ENCODE peak calls at places on chromosomes 4 and X, in ten cellular contexts. C is hepatocyte, T is endodermal cell, U is fibroblast of mammary gland, K is OCI-LY7, Q is astrocyte of the spinal cord, A is fibroblast of villous mesenchyme, S is left ventricle myocardium inferior, O is GM13977, F is nephron progenitor cell. P is an unnamed sample.

GRCh38 chrX:44036336-44036735 is 63.1 kb upstream of the NDP start:
- DNase-seq in C (no peak), T (no peak), U (peak), K (no peak), Q (peak), A (peak), S (no peak), O (no peak), F (no peak), P (no peak)

GRCh38 chr4:148007303-148007702 is 275.4 kb downstream of the ARHGAP10 start:
- DNase-seq in C (peak), T (no peak), U (peak), K (no peak), Q (peak), A (peak), S (no peak), O (no peak), F (no peak), P (no peak)

GRCh38 chrX:46922601-46923000 is 10.4 kb downstream of the JADE3 start:
- DNase-seq in C (no peak), T (no peak), U (no peak), K (no peak), Q (no peak), A (no peak), S (no peak), O (no peak), F (no peak), P (no peak)

GRCh38 chr4:113588895-113589668 is 172.5 kb downstream of the CAMK2D start:
- DNase-seq in C (no peak), T (no peak), U (no peak), K (peak), Q (no peak), A (no peak), S (no peak), O (no peak), F (no peak), P (no peak)

GRCh38 chrX:39020051-39020669 is 218.9 kb downstream of the MID1IP1 start:
- DNase-seq in C (no peak), T (no peak), U (no peak), K (no peak), Q (no peak), A (no peak), S (no peak), O (no peak), F (no peak), P (no peak)

GRCh38 chr4:135508006-135508714 is 1306.6 kb upstream of the PABPC4L start:
- DNase-seq in C (no peak), T (no peak), U (peak), K (no peak), Q (peak), A (peak), S (no peak), O (no peak), F (no peak), P (no peak)

GRCh38 chr4:124711469-124712416 is 789 bp downstream of the ANKRD50 start:
- DNase-seq in C (peak), T (peak), U (peak), K (peak), Q (peak), A (peak), S (no peak), O (peak), F (peak), P (peak)

GRCh38 chr4:48949518-48950207 is 36.4 kb upstream of the CWH43 start:
- DNase-seq in C (no peak), T (no peak), U (peak), K (no peak), Q (peak), A (no peak), S (no peak), O (no peak), F (no peak), P (no peak)

GRCh38 chr4:142443469-142443868 is 402.6 kb downstream of the INPP4B start:
- DNase-seq in C (no peak), T (peak), U (no peak), K (no peak), Q (no peak), A (no peak), S (no peak), O (no peak), F (no peak), P (no peak)

GRCh38 chr4:30754021-30754420 is 33.9 kb downstream of the PCDH7 start:
- DNase-seq in C (peak), T (no peak), U (peak), K (no peak), Q (peak), A (no peak), S (no peak), O (no peak), F (no peak), P (no peak)

GRCh38 chr4:94642561-94642866 is 115.2 kb upstream of the BMPR1B start:
- DNase-seq in C (no peak), T (no peak), U (peak), K (no peak), Q (peak), A (peak), S (no peak), O (no peak), F (no peak), P (no peak)

GRCh38 chrX:40660381-40660780 is 13.0 kb upstream of the CXorf38 start:
- DNase-seq in C (no peak), T (no peak), U (no peak), K (no peak), Q (no peak), A (no peak), S (no peak), O (no peak), F (no peak), P (no peak)

GRCh38 chr4:24482871-24483270 is 101.5 kb downstream of the DHX15 start:
- DNase-seq in C (no peak), T (no peak), U (peak), K (no peak), Q (no peak), A (no peak), S (no peak), O (no peak), F (no peak), P (no peak)

GRCh38 chr4:6608758-6609414 is 31.6 kb upstream of the MRFAP1 start:
- DNase-seq in C (no peak), T (peak), U (no peak), K (no peak), Q (no peak), A (no peak), S (peak), O (no peak), F (peak), P (no peak)

GRCh38 chr4:65791111-65791806 is 121.0 kb upstream of the EPHA5 start:
- DNase-seq in C (no peak), T (no peak), U (peak), K (no peak), Q (peak), A (no peak), S (no peak), O (no peak), F (no peak), P (no peak)

GRCh38 chr4:153159728-153160221 is 44.5 kb upstream of the TRIM2 start:
- DNase-seq in C (no peak), T (no peak), U (peak), K (no peak), Q (peak), A (peak), S (no peak), O (no peak), F (no peak), P (no peak)

GRCh38 chr4:23788460-23788859 is 101.4 kb downstream of the PPARGC1A start:
- DNase-seq in C (peak), T (no peak), U (peak), K (no peak), Q (no peak), A (peak), S (no peak), O (no peak), F (no peak), P (no peak)

GRCh38 chr4:7034262-7035081 is 8.7 kb upstream of the TADA2B start:
- DNase-seq in C (peak), T (no peak), U (no peak), K (no peak), Q (peak), A (no peak), S (no peak), O (no peak), F (no peak), P (no peak)

GRCh38 chr4:6582889-6583504 is 8.0 kb downstream of the MAN2B2 start:
- DNase-seq in C (no peak), T (peak), U (peak), K (peak), Q (peak), A (peak), S (no peak), O (no peak), F (no peak), P (no peak)

GRCh38 chrX:49915352-49916222 is 6.8 kb upstream of the CLCN5 start:
- DNase-seq in C (peak), T (peak), U (peak), K (peak), Q (peak), A (peak), S (no peak), O (peak), F (peak), P (peak)

GRCh38 chrX:24925430-24925829 is 90.3 kb downstream of the ARX start:
- DNase-seq in C (no peak), T (no peak), U (peak), K (no peak), Q (no peak), A (no peak), S (no peak), O (no peak), F (no peak), P (no peak)

GRCh38 chr4:173217727-173218126 is 49.1 kb downstream of the GALNT7 start:
- DNase-seq in C (no peak), T (no peak), U (peak), K (no peak), Q (peak), A (peak), S (no peak), O (no peak), F (no peak), P (no peak)

GRCh38 chr4:117400039-117400835 is 314.9 kb upstream of the TRAM1L1 start:
- DNase-seq in C (no peak), T (no peak), U (peak), K (no peak), Q (peak), A (peak), S (no peak), O (no peak), F (no peak), P (no peak)

GRCh38 chr4:170259631-170260153 is 169.9 kb upstream of the AADAT start:
- DNase-seq in C (peak), T (peak), U (peak), K (peak), Q (peak), A (peak), S (peak), O (peak), F (peak), P (peak)

DNA sequence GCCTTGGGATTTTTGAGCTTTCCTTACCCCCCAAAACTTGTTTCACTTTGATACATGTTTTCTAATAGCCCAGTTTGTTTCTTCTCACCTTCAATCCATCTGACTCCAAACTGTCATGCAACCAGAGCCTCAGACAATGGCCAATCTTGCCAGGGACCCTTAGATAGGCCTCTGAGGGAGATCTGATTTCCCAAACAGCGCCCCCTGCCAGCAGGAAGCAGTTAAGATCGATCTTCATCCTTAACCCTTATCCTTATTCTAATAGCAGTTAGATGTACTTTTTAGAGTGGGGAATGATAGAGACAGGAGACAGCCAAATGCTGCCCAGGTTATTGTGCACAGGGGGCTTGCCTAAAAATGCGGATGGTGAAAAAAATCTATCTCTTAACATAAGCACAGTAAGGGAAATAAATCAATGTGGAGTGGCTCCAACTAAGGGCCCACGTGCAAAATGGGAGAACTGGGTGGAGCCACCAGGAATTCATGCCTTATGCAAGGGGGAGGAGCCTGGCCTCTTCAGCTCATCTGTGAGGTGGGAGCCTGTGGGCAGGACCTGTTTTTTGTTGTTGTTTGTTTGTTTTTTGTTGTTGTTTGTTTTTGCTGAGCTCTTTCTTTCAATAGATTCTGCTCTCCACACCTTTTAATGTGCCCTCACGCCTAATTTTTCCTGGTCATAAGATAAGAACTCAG is 833.6 kb upstream of the AGA start:
- DNase-seq in C (no peak), T (peak), U (no peak), K (no peak), Q (no peak), A (no peak), S (no peak), O (no peak), F (peak), P (no peak)
- TF ChIP-seq CTCF in C (no peak), T (peak), U (no peak), K (peak), Q (peak), A (no peak), S (no peak), O (peak), F (peak), P (no peak)

DNA sequence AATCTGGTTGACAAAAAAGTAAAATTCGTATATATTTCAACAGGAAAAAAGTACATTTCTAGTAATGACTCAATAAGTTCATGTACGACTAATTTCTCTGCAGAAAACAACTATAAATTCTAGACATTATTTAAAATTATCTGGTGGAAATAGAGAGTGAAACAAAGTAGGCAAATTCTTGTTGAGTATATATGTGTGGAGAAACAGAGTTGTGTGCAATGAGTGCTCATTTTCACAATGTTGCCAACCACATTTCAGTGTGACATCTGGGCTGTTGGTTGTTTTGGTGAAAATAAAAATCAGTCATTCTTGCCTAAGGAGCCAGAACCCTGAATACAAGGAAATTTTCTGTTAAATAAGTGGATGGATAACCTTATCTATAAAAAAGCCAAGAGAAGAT is 372.0 kb upstream of the NDST4 start:
- DNase-seq in C (no peak), T (no peak), U (no peak), K (no peak), Q (no peak), A (no peak), S (no peak), O (no peak), F (no peak), P (no peak)
- TF ChIP-seq CTCF in C (no peak), T (no peak), U (no peak), K (no peak), Q (no peak), A (no peak), S (no peak), O (no peak), F (no peak), P (no peak)

DNA sequence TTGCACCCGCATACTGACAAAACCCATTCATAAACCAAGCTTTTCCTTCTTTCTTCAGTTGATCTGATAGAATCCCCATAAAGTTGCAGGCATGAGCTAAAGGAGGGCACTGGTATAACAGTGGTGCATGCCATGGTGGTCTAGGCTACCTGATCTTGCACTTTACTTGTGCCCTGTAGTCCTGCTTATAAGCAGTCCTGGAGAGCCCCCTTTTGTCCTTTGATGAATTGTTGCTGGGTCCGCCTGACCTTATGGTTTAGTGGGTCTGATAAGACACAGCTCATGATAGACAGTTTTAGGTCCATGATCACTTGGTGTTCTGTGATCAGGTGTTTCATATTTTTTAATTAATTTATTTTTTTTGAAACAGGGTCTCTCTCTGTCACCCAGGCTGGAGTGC is 19.7 kb downstream of the CCDC160 start:
- DNase-seq in C (no peak), T (no peak), U (no peak), K (no peak), Q (no peak), A (no peak), S (no peak), O (no peak), F (no peak), P (no peak)
- TF ChIP-seq CTCF in C (no peak), T (peak), U (no peak), K (no peak), Q (no peak), A (no peak), S (no peak), O (no peak), F (no peak), P (no peak)

GRCh38 chrX:125646195-125646594 is 326.5 kb downstream of the TEX13C start:
- DNase-seq in C (no peak), T (peak), U (no peak), K (peak), Q (no peak), A (no peak), S (no peak), O (no peak), F (no peak), P (no peak)
- TF ChIP-seq CTCF in C (no peak), T (peak), U (no peak), K (peak), Q (peak), A (no peak), S (no peak), O (peak), F (no peak), P (no peak)

DNA sequence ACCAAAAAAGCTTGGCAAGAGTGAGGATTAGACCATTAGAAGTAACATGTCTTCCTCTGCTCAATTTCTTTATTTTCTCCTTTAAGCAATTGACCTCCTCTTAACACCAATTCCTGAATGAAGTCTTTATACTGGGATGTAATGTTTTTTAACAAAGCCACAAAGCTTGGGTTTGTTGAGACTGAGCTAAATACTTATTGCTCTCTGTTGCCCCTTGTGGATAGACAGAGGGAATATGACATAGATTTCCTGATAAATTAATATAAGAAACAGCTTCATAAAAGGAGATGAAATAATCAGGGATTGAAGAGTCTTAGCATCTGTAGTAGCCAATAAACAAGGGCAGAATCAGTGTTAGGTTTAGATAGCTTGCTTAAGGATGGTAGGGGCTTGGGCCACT is 57.6 kb downstream of the CCDC160 start:
- DNase-seq in C (no peak), T (no peak), U (peak), K (peak), Q (peak), A (peak), S (no peak), O (no peak), F (no peak), P (no peak)
- TF ChIP-seq CTCF in C (peak), T (peak), U (peak), K (peak), Q (peak), A (peak), S (no peak), O (no peak), F (peak), P (no peak)

P was measured in GM20000.